ENCODE peak calls at places on chromosomes 13 and 19, in nine cellular contexts. A is mesendoderm; F is HAP-1; T is uterus; J is IMR-90; O is CD8-positive, alpha-beta memory T cell; Q is pancreas; B is H1; C is left ventricle myocardium inferior. G is an unnamed sample.

GRCh38 chr19:1472227-1473055 is 6.6 kb downstream of the C19orf25 start:
- DNase-seq in A (no peak), F (no peak), T (no peak), J (no peak), O (no peak), Q (no peak), B (no peak), C (no peak), G (peak; percentile 73)

GRCh38 chr13:33497146-33497845 is 211.7 kb upstream of the STARD13 start:
- DNase-seq in A (no peak), F (no peak), T (no peak), J (peak; percentile 79), O (no peak), Q (no peak), B (no peak), C (no peak), G (no peak)

GRCh38 chr13:50291611-50292010 is 276.4 kb downstream of the KCNRG start:
- DNase-seq in A (no peak), F (no peak), T (no peak), J (no peak), O (no peak), Q (no peak), B (no peak), C (no peak), G (no peak)

GRCh38 chr19:28170066-28170465 is 1042.9 kb downstream of the UQCRFS1 start:
- DNase-seq in A (no peak), F (no peak), T (no peak), J (no peak), O (no peak), Q (no peak), B (no peak), C (no peak), G (no peak)

GRCh38 chr19:35045667-35046300 is 4.3 kb downstream of the HPN start:
- DNase-seq in A (peak; percentile 80), F (peak; percentile 57), T (no peak), J (peak; percentile 28), O (no peak), Q (no peak), B (no peak), C (no peak), G (no peak)

GRCh38 chr19:19230505-19230904 is 18.7 kb downstream of the NCAN start:
- DNase-seq in A (no peak), F (no peak), T (no peak), J (no peak), O (no peak), Q (no peak), B (no peak), C (no peak), G (no peak)

GRCh38 chr19:49450405-49450804 is 1.2 kb downstream of the PIH1D1 start:
- DNase-seq in A (no peak), F (no peak), T (no peak), J (no peak), O (no peak), Q (no peak), B (no peak), C (no peak), G (no peak)

GRCh38 chr13:74015137-74015536 is 119.1 kb downstream of the KLF12 start:
- DNase-seq in A (peak; percentile 10), F (no peak), T (no peak), J (peak; percentile 39), O (no peak), Q (no peak), B (no peak), C (no peak), G (no peak)

GRCh38 chr19:4647676-4648644 is 8.6 kb downstream of the TNFAIP8L1 start:
- DNase-seq in A (peak; percentile 52), F (no peak), T (peak; percentile 54), J (no peak), O (no peak), Q (no peak), B (no peak), C (peak; percentile 74), G (peak; percentile 84)

GRCh38 chr19:38042132-38042531 is 135.1 kb downstream of the SIPA1L3 start:
- DNase-seq in A (no peak), F (no peak), T (no peak), J (no peak), O (no peak), Q (no peak), B (no peak), C (no peak), G (no peak)

GRCh38 chr13:65892859-65893258 is 1337.3 kb downstream of the PCDH9 start:
- DNase-seq in A (no peak), F (no peak), T (no peak), J (peak; percentile 7), O (no peak), Q (no peak), B (no peak), C (no peak), G (no peak)

GRCh38 chr19:38190793-38191192 is 33.2 kb downstream of the DPF1 start:
- DNase-seq in A (no peak), F (no peak), T (no peak), J (no peak), O (no peak), Q (no peak), B (no peak), C (no peak), G (no peak)

DNA sequence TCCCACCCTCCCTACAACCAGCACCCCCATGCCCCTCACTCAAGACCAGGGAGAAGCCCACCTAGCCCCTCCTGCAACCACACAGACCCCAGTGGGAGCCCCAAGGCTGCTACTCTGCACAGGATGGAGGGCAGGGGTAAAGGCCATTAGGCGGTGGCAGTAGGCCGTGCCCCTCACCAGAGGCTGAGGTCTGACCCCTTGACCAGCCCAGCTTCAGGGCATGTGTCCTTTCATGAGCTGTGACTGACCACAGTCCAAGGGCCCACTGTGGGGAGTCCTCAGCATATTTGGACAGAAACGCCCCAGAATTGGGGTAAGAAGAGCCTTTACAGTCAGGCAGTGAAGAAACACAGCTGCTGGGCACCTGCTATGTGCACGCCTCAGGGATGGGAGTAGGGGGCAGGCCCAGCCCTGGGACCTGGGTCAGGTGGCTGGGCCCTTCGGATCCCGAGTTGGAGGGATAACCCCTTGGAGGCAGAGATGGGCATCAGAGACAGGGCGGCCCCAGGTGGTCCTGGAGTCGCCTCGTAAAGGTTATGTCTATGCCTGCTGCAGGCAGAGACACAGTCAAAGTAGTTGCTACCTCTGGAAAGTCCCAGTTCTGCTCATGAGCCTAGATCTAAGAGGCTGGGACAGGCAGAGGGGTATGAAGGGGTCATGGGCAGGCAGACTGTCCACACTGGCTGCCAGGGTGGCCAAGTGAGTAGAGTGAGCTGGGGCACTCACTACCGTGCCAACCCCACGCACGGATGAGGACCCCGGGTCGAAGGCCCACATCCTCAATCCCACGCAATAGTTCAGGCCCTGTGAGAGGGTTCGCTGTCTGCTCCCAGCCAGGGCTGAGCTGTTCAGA is 1.5 kb upstream of the RPS5 start:
- DNase-seq in A (no peak), F (no peak), T (no peak), J (no peak), O (no peak), Q (no peak), B (no peak), C (no peak), G (no peak)
- H3K4me1 ChIP-seq in A (peaks cover 6% of the 10 kb centered on the region), F (peaks cover 18% of the 10 kb centered on the region), T (peaks cover 5% of the 10 kb centered on the region), J (peaks cover 12% of the 10 kb centered on the region), O (peaks cover 29% of the 10 kb centered on the region), Q (peaks cover 7% of the 10 kb centered on the region), B (peaks cover 15% of the 10 kb centered on the region), C (peaks cover 65% of the 10 kb centered on the region), G (peaks cover 16% of the 10 kb centered on the region)

GRCh38 chr13:51825681-51826254 is 19.2 kb downstream of the TMEM272 start:
- DNase-seq in A (no peak), F (no peak), T (no peak), J (no peak), O (no peak), Q (no peak), B (no peak), C (no peak), G (no peak)

GRCh38 chr13:51825165-51825592 is 19.8 kb downstream of the TMEM272 start:
- DNase-seq in A (no peak), F (no peak), T (no peak), J (no peak), O (no peak), Q (no peak), B (no peak), C (no peak), G (no peak)

GRCh38 chr13:51826606-51827005 is 18.4 kb downstream of the TMEM272 start:
- DNase-seq in A (no peak), F (no peak), T (peak; percentile 66), J (no peak), O (no peak), Q (no peak), B (no peak), C (peak; percentile 71), G (no peak)

GRCh38 chr13:51829236-51829899 is 15.6 kb downstream of the TMEM272 start:
- DNase-seq in A (no peak), F (no peak), T (no peak), J (no peak), O (no peak), Q (no peak), B (no peak), C (no peak), G (no peak)

GRCh38 chr13:51827254-51827653 is 17.7 kb downstream of the TMEM272 start:
- DNase-seq in A (no peak), F (no peak), T (no peak), J (no peak), O (no peak), Q (no peak), B (no peak), C (no peak), G (no peak)
- H3K4me1 ChIP-seq in A (peaks cover 5% of the 10 kb centered on the region), F (peaks cover 3% of the 10 kb centered on the region), T (no peaks in the 10 kb centered on the region), J (no peaks in the 10 kb centered on the region), O (peaks cover 84% of the 10 kb centered on the region), Q (no peaks in the 10 kb centered on the region), B (no peaks in the 10 kb centered on the region), C (peaks cover 65% of the 10 kb centered on the region), G (no peaks in the 10 kb centered on the region)

GRCh38 chr19:29666634-29667389 is 1.6 kb downstream of the PLEKHF1 start:
- DNase-seq in A (peak; percentile 75), F (peak; percentile 70), T (peak; percentile 87), J (peak; percentile 64), O (no peak), Q (no peak), B (no peak), C (peak; percentile 79), G (peak; percentile 93)
- H3K4me1 ChIP-seq in A (peaks cover 7% of the 10 kb centered on the region), F (peaks cover 6% of the 10 kb centered on the region), T (peaks cover 28% of the 10 kb centered on the region), J (peaks cover 28% of the 10 kb centered on the region), O (peaks cover 53% of the 10 kb centered on the region), Q (peaks cover 23% of the 10 kb centered on the region), B (peaks cover 19% of the 10 kb centered on the region), C (peaks cover 98% of the 10 kb centered on the region), G (peaks cover 25% of the 10 kb centered on the region)

GRCh38 chr19:44723299-44723951 is 24.5 kb downstream of the CEACAM16 start:
- DNase-seq in A (no peak), F (no peak), T (no peak), J (no peak), O (no peak), Q (no peak), B (no peak), C (no peak), G (no peak)

GRCh38 chr19:44718441-44719261 is 19.7 kb downstream of the CEACAM16 start:
- DNase-seq in A (peak; percentile 97), F (peak; percentile 92), T (peak; percentile 62), J (peak; percentile 56), O (no peak), Q (peak; percentile 90), B (no peak), C (peak; percentile 78), G (peak; percentile 92)

GRCh38 chr19:44719262-44719701 is 20.3 kb downstream of the CEACAM16 start:
- DNase-seq in A (no peak), F (no peak), T (no peak), J (no peak), O (no peak), Q (no peak), B (no peak), C (no peak), G (no peak)

GRCh38 chr19:44722131-44723121 is 23.5 kb downstream of the CEACAM16 start:
- DNase-seq in A (no peak), F (no peak), T (no peak), J (no peak), O (no peak), Q (no peak), B (no peak), C (no peak), G (no peak)

GRCh38 chr19:44720945-44721344 is 22.0 kb downstream of the CEACAM16 start:
- DNase-seq in A (no peak), F (no peak), T (no peak), J (no peak), O (no peak), Q (no peak), B (no peak), C (no peak), G (no peak)
- H3K4me1 ChIP-seq in A (peaks cover 5% of the 10 kb centered on the region), F (peaks cover 11% of the 10 kb centered on the region), T (peaks cover 6% of the 10 kb centered on the region), J (peaks cover 19% of the 10 kb centered on the region), O (peaks cover 19% of the 10 kb centered on the region), Q (peaks cover 24% of the 10 kb centered on the region), B (peaks cover 12% of the 10 kb centered on the region), C (peaks cover 57% of the 10 kb centered on the region), G (peaks cover 26% of the 10 kb centered on the region)